ENCODE peak calls at places on chromosome 14, in six cellular contexts. A is K562, M is A549, R is IMR-90, I is HepG2, S is GM12878. V is an unnamed sample.

GRCh38 chr14:87992720-87993484 is at the start of gene GALC:
- DNase-seq in R (peak), I (no peak), S (peak), A (peak), M (peak), V (peak)

GRCh38 chr14:74647834-74648361 is 35.9 kb upstream of the LTBP2 start:
- DNase-seq in R (no peak), M (no peak), I (no peak), A (no peak), S (no peak), V (no peak)

GRCh38 chr14:68815288-68816182 is 22.7 kb upstream of the ZFP36L1 start:
- DNase-seq in R (no peak), I (no peak), S (no peak), A (no peak), M (no peak), V (no peak)

GRCh38 chr14:61033024-61033423 is 52.0 kb downstream of the SLC38A6 start:
- DNase-seq in A (no peak), R (no peak), I (no peak), S (no peak), M (no peak), V (no peak)

GRCh38 chr14:96053600-96054381 is 14.6 kb downstream of the C14orf132 start:
- DNase-seq in I (no peak), R (peak), A (no peak), M (no peak), S (no peak), V (no peak)

GRCh38 chr14:27845241-27845850 is 921.2 kb upstream of the FOXG1 start:
- DNase-seq in S (no peak), M (no peak), I (no peak), R (no peak), A (peak), V (no peak)

GRCh38 chr14:105092912-105093425 is 27.7 kb upstream of the GPR132 start:
- DNase-seq in M (peak), R (peak), I (no peak), A (peak), S (no peak), V (peak)

GRCh38 chr14:104316121-104316722 is 177.8 kb downstream of the KIF26A start:
- DNase-seq in I (no peak), M (no peak), A (no peak), S (no peak), R (no peak), V (no peak)

GRCh38 chr14:93042968-93043940 is 72.5 kb downstream of the ITPK1 start:
- DNase-seq in M (peak), S (no peak), R (peak), A (no peak), I (peak), V (peak)

GRCh38 chr14:70203686-70204085 is 14.9 kb upstream of the SLC8A3 start:
- DNase-seq in I (no peak), R (no peak), S (no peak), M (no peak), A (no peak), V (no peak)

GRCh38 chr14:58488550-58488949 is 61.0 kb downstream of the KIAA0586 start:
- DNase-seq in S (no peak), M (no peak), I (no peak), R (peak), A (no peak), V (no peak)

GRCh38 chr14:33966276-33966675 is 15.4 kb upstream of the EGLN3 start:
- DNase-seq in S (no peak), I (no peak), M (no peak), R (no peak), A (peak), V (no peak)

GRCh38 chr14:104876251-104876699 is 11.2 kb downstream of the CEP170B start:
- DNase-seq in M (peak), R (peak), A (peak), S (no peak), I (no peak), V (peak)

GRCh38 chr14:22487401-22487800 is 101.6 kb downstream of the DAD1 start:
- DNase-seq in R (no peak), I (no peak), S (no peak), M (no peak), A (no peak), V (no peak)

GRCh38 chr14:91372680-91373495 is 44.7 kb downstream of the CCDC88C start:
- DNase-seq in S (no peak), I (no peak), A (no peak), R (no peak), M (no peak), V (no peak)

GRCh38 chr14:105944632-105945610 is 418.5 kb downstream of the TMEM121 start:
- DNase-seq in I (peak), M (peak), R (no peak), S (no peak), A (peak), V (peak)

GRCh38 chr14:104844306-104845032 is 20.6 kb upstream of the CEP170B start:
- DNase-seq in I (no peak), M (no peak), A (no peak), R (no peak), S (no peak), V (no peak)

GRCh38 chr14:67137744-67138371 is 51.4 kb upstream of the GARIN2 start:
- DNase-seq in A (peak), I (no peak), R (peak), S (no peak), M (peak), V (no peak)

GRCh38 chr14:105525326-105525725 is 1.1 kb upstream of the TMEM121 start:
- DNase-seq in R (no peak), I (no peak), A (no peak), S (no peak), M (no peak), V (no peak)

GRCh38 chr14:22978873-22979671 is 3.3 kb downstream of the AJUBA start:
- DNase-seq in A (no peak), R (no peak), S (no peak), M (no peak), I (no peak), V (no peak)

GRCh38 chr14:25400607-25401206 is 350.8 kb upstream of the STXBP6 start:
- DNase-seq in S (no peak), I (peak), A (peak), M (no peak), R (peak), V (peak)

GRCh38 chr14:69999246-69999645 is 120.0 kb downstream of the SMOC1 start:
- DNase-seq in A (no peak), M (peak), I (no peak), S (no peak), R (peak), V (peak)

GRCh38 chr14:102951799-102952198 is 29.3 kb downstream of the AMN start:
- DNase-seq in A (no peak), S (no peak), I (no peak), R (peak), M (no peak), V (no peak)

GRCh38 chr14:95318870-95319311 is 817 bp downstream of the CLMN start:
- DNase-seq in S (no peak), A (no peak), M (no peak), R (no peak), I (no peak), V (no peak)

GRCh38 chr14:96056509-96057422 is 17.6 kb downstream of the C14orf132 start:
- DNase-seq in M (no peak), R (no peak), I (peak), A (no peak), S (no peak), V (no peak)

GRCh38 chr14:93891756-93892504 is 35.2 kb upstream of the FAM181A start:
- DNase-seq in S (no peak), R (no peak), M (no peak), A (no peak), I (no peak), V (no peak)

DNA sequence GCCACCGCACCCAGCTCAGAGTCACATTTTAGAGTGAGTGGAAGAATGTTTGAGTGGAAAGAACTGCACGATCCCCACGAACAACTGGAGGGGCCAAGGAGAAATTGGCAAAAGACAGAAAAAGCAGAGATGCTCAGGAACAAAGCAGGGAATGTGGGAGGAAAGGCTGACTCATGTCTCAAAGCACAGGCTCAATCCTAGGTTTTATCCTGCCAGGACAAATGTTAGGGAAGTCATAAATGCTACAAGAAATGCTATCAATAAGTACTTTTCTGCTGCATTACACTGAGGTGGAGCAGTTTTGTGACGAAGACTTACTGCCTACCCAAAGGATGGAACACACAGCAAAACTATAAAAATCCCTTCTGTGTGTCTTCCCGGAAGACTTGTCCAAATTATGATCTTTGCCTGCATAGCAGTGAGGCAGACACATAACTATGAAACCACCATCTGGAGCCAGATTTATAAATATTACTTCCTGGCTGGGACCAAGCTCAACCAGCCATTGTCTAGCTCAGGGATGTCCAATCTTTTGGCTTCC is 26.7 kb downstream of the NIN start:
- DNase-seq in I (no peak), R (peak), S (no peak), M (no peak), A (no peak), V (no peak)
- TF ChIP-seq BHLHE40 in I (no peak), R (no peak), S (no peak), M (no peak), A (no peak), V (no peak)

GRCh38 chr14:101908795-101909194 is 55.6 kb upstream of the DYNC1H1 start:
- DNase-seq in S (no peak), R (no peak), A (no peak), M (no peak), I (no peak), V (no peak)

GRCh38 chr14:101912841-101913240 is 51.5 kb upstream of the DYNC1H1 start:
- DNase-seq in S (no peak), A (no peak), R (no peak), I (no peak), M (no peak), V (no peak)

GRCh38 chr14:101907619-101908018 is 56.8 kb upstream of the DYNC1H1 start:
- DNase-seq in R (no peak), A (no peak), M (no peak), I (no peak), S (no peak), V (no peak)

GRCh38 chr14:101906645-101907044 is 57.7 kb upstream of the DYNC1H1 start:
- DNase-seq in S (no peak), I (no peak), M (no peak), A (no peak), R (no peak), V (no peak)

GRCh38 chr14:101909371-101910096 is 54.8 kb upstream of the DYNC1H1 start:
- DNase-seq in S (no peak), R (no peak), A (no peak), M (no peak), I (no peak), V (no peak)
- TF ChIP-seq BHLHE40 in S (no peak), R (no peak), A (no peak), M (no peak), I (no peak), V (no peak)

GRCh38 chr14:64979336-64980074 is 7.2 kb upstream of the FNTB start:
- DNase-seq in I (no peak), S (no peak), R (peak), M (no peak), A (no peak), V (no peak)
- TF ChIP-seq BHLHE40 in I (no peak), S (no peak), R (no peak), M (no peak), A (no peak), V (no peak)

GRCh38 chr14:80798878-80799277 is 142.7 kb downstream of the CEP128 start:
- DNase-seq in S (no peak), R (no peak), A (no peak), I (no peak), M (no peak), V (no peak)
- TF ChIP-seq BHLHE40 in S (no peak), R (no peak), A (no peak), I (no peak), M (no peak), V (no peak)

GRCh38 chr14:30620178-30620577 is 1.9 kb upstream of the SCFD1 start:
- DNase-seq in A (no peak), S (peak), M (no peak), I (no peak), R (peak), V (no peak)
- TF ChIP-seq BHLHE40 in A (no peak), S (no peak), M (no peak), I (no peak), R (no peak), V (no peak)

DNA sequence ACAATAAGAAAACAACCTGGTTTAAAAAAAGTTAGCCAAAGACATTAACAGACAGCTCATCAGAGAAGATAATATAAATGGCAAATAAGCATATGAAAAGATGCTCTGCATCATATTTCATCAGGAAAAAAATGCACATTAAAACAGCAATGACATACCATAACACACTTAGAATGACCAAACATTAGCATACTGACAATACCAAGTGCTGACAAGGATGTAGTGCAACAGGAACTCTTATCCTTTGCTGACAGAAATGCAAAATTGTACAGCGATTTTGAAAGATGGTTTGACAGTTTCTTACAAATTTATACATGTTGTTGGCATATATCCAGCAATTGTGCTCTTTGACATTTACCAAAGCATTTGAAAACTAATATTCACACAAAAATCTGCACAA is 573.0 kb downstream of the FSCB start:
- DNase-seq in S (no peak), A (no peak), R (no peak), I (no peak), M (no peak), V (no peak)
- TF ChIP-seq BHLHE40 in S (no peak), A (no peak), R (no peak), I (no peak), M (no peak), V (no peak)

GRCh38 chr14:78950654-78951053 is 780.5 kb downstream of the NRXN3 start:
- DNase-seq in A (no peak), I (no peak), S (no peak), M (no peak), R (peak), V (no peak)

GRCh38 chr14:78947681-78948080 is 777.5 kb downstream of the NRXN3 start:
- DNase-seq in I (no peak), M (no peak), R (no peak), S (no peak), A (no peak), V (no peak)

GRCh38 chr14:78946949-78947348 is 776.8 kb downstream of the NRXN3 start:
- DNase-seq in S (no peak), I (no peak), A (no peak), R (no peak), M (no peak), V (no peak)
- TF ChIP-seq BHLHE40 in S (no peak), I (no peak), A (no peak), R (no peak), M (no peak), V (no peak)

DNA sequence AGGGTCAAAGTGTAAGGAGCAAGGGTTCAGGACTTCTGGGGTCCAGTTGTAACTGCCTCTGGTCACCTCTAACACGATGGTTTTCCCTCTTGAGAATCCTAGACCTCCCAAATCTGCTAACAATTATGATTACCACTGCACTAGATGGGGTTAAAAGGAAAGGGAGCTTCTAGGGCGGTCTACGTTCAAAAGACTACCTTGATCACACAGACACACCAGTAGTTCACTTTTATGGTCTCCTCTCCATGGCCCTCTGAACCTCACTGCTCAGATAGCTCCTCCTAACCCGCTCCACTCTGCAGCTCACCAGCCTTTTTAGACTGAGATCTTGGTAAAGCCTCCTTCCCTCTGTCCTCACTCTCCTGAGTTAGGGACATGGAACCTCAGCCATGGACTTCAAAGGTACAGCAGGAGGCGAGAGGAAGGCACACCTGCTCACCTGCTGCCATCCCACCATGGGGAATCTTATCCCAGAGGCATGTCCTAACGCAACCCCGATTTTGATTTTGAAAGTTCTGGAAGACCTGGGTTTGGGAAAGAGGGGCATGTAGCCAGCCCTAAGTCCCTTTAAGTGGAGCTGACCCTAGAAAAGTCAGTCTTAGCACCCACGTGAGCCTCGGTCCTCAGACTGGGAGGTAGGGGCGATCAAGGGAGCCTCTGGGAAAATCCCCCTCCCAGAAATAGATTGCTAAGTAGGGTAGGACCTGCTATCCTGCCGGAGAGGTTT is 1.4 kb downstream of the ZNF219 start:
- DNase-seq in I (no peak), A (no peak), M (no peak), S (no peak), R (no peak), V (no peak)
- TF ChIP-seq BHLHE40 in I (no peak), A (no peak), M (no peak), S (no peak), R (no peak), V (no peak)

V was measured in HEK293T.